ENCODE peak calls at places on chromosome 9, in seven cellular contexts. X is ELR; Y is stimulated activated CD8-positive, alpha-beta memory T cell treated with anti-CD3 and anti-CD28 coated beads, Interleukin-7, amount 100 ng/mL, for 4 hours; Q is dermis blood vessel endothelial cell; I is GM12865; J is activated CD4-positive, CD25-positive, alpha-beta regulatory T cell treated with anti-CD3 and anti-CD28 coated beads, Interleukin-2, amount 50 U/mL, for 72 hours; Z is dorsolateral prefrontal cortex. E is an unnamed sample.

GRCh38 chr9:105842023-105842644 is 147.8 kb downstream of the TMEM38B start:
- DNase-seq in J (no peak), Q (peak; percentile 60), I (peak; percentile 48), Y (no peak), Z (no peak), X (peak; percentile 59), E (no peak)

GRCh38 chr9:125277411-125277810 is 15.8 kb downstream of the GAPVD1 start:
- DNase-seq in I (no peak), Y (no peak), Q (no peak), X (no peak), Z (no peak), J (no peak), E (no peak)

GRCh38 chr9:97468658-97469448 is 32.6 kb upstream of the TMOD1 start:
- DNase-seq in Q (peak; percentile 88), X (peak; percentile 70), Y (no peak), Z (peak; percentile 83), J (no peak), I (peak; percentile 84), E (peak; percentile 92)

GRCh38 chr9:34010979-34011378 is 37.7 kb downstream of the UBAP2 start:
- DNase-seq in Z (no peak), J (no peak), X (peak; percentile 48), Q (peak; percentile 41), I (peak; percentile 20), Y (no peak), E (no peak)

GRCh38 chr9:34577635-34578240 is 11.8 kb downstream of the CNTFR start:
- DNase-seq in I (no peak), J (no peak), Y (no peak), Q (no peak), X (no peak), Z (no peak), E (no peak)

GRCh38 chr9:18504707-18505106 is 30.8 kb downstream of the ADAMTSL1 start:
- DNase-seq in X (no peak), I (no peak), J (no peak), Z (no peak), Y (no peak), Q (no peak), E (no peak)

GRCh38 chr9:18472915-18473314 is 1.0 kb upstream of the ADAMTSL1 start:
- DNase-seq in I (no peak), X (no peak), Z (no peak), Y (no peak), J (no peak), Q (peak; percentile 74), E (no peak)

GRCh38 chr9:35910613-35911488 is 1.6 kb downstream of the SPAAR start:
- DNase-seq in Z (no peak), Y (no peak), Q (peak; percentile 91), I (peak; percentile 63), X (peak; percentile 74), J (no peak), E (no peak)

GRCh38 chr9:110101531-110102161 is 106.3 kb downstream of the C9orf152 start:
- DNase-seq in Y (no peak), Q (no peak), Z (no peak), X (no peak), I (peak; percentile 92), J (no peak), E (no peak)

GRCh38 chr9:133534346-133535284 is at the start of gene ADAMTSL2:
- DNase-seq in Z (peak; percentile 72), Y (peak; percentile 52), Q (peak; percentile 49), X (peak; percentile 39), J (no peak), I (peak; percentile 5), E (peak; percentile 87)

GRCh38 chr9:91185193-91185886 is 176.4 kb downstream of the AUH start:
- DNase-seq in Z (no peak), Y (no peak), Q (no peak), X (no peak), I (no peak), J (no peak), E (peak; percentile 40)

GRCh38 chr9:137070906-137071275 is 534 bp upstream of the SAPCD2 start:
- DNase-seq in Z (peak; percentile 87), I (no peak), Q (no peak), X (no peak), Y (no peak), J (no peak), E (no peak)

GRCh38 chr9:7042124-7042523 is 284.4 kb downstream of the KDM4C start:
- DNase-seq in I (no peak), J (no peak), Z (no peak), Y (no peak), X (peak; percentile 34), Q (no peak), E (no peak)

GRCh38 chr9:7148243-7148765 is 390.5 kb downstream of the KDM4C start:
- DNase-seq in I (no peak), J (no peak), Q (no peak), Y (no peak), X (no peak), Z (no peak), E (no peak)

GRCh38 chr9:22119537-22120167 is 110.5 kb upstream of the CDKN2B start:
- DNase-seq in X (peak; percentile 70), Q (peak; percentile 64), Z (no peak), I (peak; percentile 38), Y (no peak), J (no peak), E (no peak)

GRCh38 chr9:81522721-81523551 is 166.4 kb downstream of the TLE1 start:
- DNase-seq in J (no peak), Q (peak; percentile 81), X (peak; percentile 79), I (peak; percentile 60), Z (no peak), Y (no peak), E (no peak)

GRCh38 chr9:75588808-75589207 is 301.7 kb upstream of the PCSK5 start:
- DNase-seq in J (no peak), Q (no peak), X (peak; percentile 10), I (peak; percentile 6), Y (no peak), Z (no peak), E (no peak)

GRCh38 chr9:121388140-121388925 is 18.3 kb upstream of the STOM start:
- DNase-seq in Z (no peak), X (no peak), Q (no peak), Y (no peak), J (no peak), I (no peak), E (no peak)

GRCh38 chr9:93662952-93663572 is 86.7 kb downstream of the PHF2 start:
- DNase-seq in X (no peak), J (no peak), I (no peak), Z (peak; percentile 5), Y (no peak), Q (no peak), E (no peak)

GRCh38 chr9:79008916-79009315 is 562.8 kb upstream of the TLE4 start:
- DNase-seq in I (no peak), J (no peak), Z (no peak), Y (no peak), X (no peak), Q (no peak), E (no peak)

GRCh38 chr9:134475051-134475790 is 149.0 kb downstream of the RXRA start:
- DNase-seq in I (no peak), Q (peak; percentile 70), Z (no peak), J (no peak), Y (no peak), X (peak; percentile 42), E (peak; percentile 90)

GRCh38 chr9:109498195-109499060 is at the start of gene PTPN3:
- DNase-seq in X (no peak), I (no peak), Q (no peak), Y (no peak), Z (no peak), J (no peak), E (no peak)

GRCh38 chr9:137435980-137436760 is 5.0 kb downstream of the ENTPD8 start:
- DNase-seq in Y (no peak), X (peak; percentile 93), I (no peak), Q (peak; percentile 82), Z (no peak), J (no peak), E (peak; percentile 88)

GRCh38 chr9:73148447-73148937 is 3.2 kb upstream of the ANXA1 start:
- DNase-seq in Q (no peak), Z (no peak), I (no peak), X (peak; percentile 77), J (no peak), Y (no peak), E (no peak)

GRCh38 chr9:137186385-137186784 is 2.0 kb downstream of the ANAPC2 start:
- DNase-seq in I (no peak), Q (no peak), J (no peak), Z (no peak), X (no peak), Y (no peak), E (no peak)

GRCh38 chr9:126222835-126223431 is 103.7 kb upstream of the MVB12B start:
- DNase-seq in Q (no peak), I (no peak), Y (no peak), Z (no peak), J (no peak), X (no peak), E (no peak)

GRCh38 chr9:33170464-33171156 is 3.5 kb upstream of the B4GALT1 start:
- DNase-seq in Y (no peak), J (no peak), Q (peak; percentile 57), X (peak; percentile 46), I (peak; percentile 51), Z (no peak), E (peak; percentile 80)

GRCh38 chr9:130390371-130390770 is 54.4 kb upstream of the ASS1 start:
- DNase-seq in Z (no peak), I (no peak), Y (no peak), J (no peak), Q (no peak), X (no peak), E (no peak)

GRCh38 chr9:121688681-121689080 is 37.2 kb downstream of the DAB2IP start:
- DNase-seq in Q (no peak), J (no peak), Y (no peak), I (no peak), Z (no peak), X (no peak), E (no peak)

GRCh38 chr9:70551391-70551790 is 136.9 kb upstream of the KLF9 start:
- DNase-seq in I (no peak), Y (no peak), J (no peak), Q (no peak), Z (no peak), X (peak; percentile 19), E (no peak)

GRCh38 chr9:124262596-124263045 is 4.9 kb downstream of the NEK6 start:
- DNase-seq in Z (no peak), J (no peak), Y (no peak), I (no peak), Q (no peak), X (no peak), E (no peak)

GRCh38 chr9:20170122-20170521 is 381.3 kb upstream of the SLC24A2 start:
- DNase-seq in I (no peak), J (no peak), Y (no peak), Z (no peak), X (no peak), Q (no peak), E (no peak)

GRCh38 chr9:95277509-95277908 is 40.0 kb downstream of the FANCC start:
- DNase-seq in Z (no peak), X (no peak), Q (no peak), Y (no peak), I (no peak), J (no peak), E (no peak)

GRCh38 chr9:131771646-131772045 is 31.8 kb upstream of the RAPGEF1 start:
- DNase-seq in J (no peak), Q (no peak), I (no peak), Y (no peak), Z (no peak), X (no peak), E (no peak)

GRCh38 chr9:77589046-77589795 is 58.9 kb downstream of the GNA14 start:
- DNase-seq in I (no peak), J (no peak), X (peak; percentile 4), Q (no peak), Y (no peak), Z (no peak), E (no peak)

GRCh38 chr9:136439550-136440408 is at the start of gene INPP5E:
- DNase-seq in Q (peak; percentile 79), I (peak; percentile 86), Y (peak; percentile 37), Z (peak; percentile 63), J (peak; percentile 95), X (peak; percentile 78), E (peak; percentile 78)

GRCh38 chr9:103530934-103531333 is 535.8 kb downstream of the CYLC2 start:
- DNase-seq in I (no peak), Q (no peak), Z (no peak), X (no peak), J (no peak), Y (no peak), E (no peak)

GRCh38 chr9:4117835-4118610 is 181.8 kb downstream of the GLIS3 start:
- DNase-seq in X (no peak), I (peak; percentile 17), Z (no peak), J (peak; percentile 59), Y (peak; percentile 3), Q (peak; percentile 13), E (no peak)